ENCODE peak calls at places on chromosomes 16 and 17, in ten cellular contexts. M, W, F, Z, O, X, Q, I, C and P are unnamed samples.

GRCh38 chr16:19691161-19691850 is 26.7 kb downstream of the KNOP1 start:
- DNase-seq in M (no peak), W (no peak), F (no peak), Z (no peak), O (no peak), X (no peak), Q (peak), I (no peak), C (no peak), P (no peak)

GRCh38 chr17:49390548-49391324 is 23.9 kb downstream of the PHB1 start:
- DNase-seq in M (no peak), W (no peak), F (peak), Z (no peak), O (no peak), X (no peak), Q (peak), I (no peak), C (peak), P (peak)

GRCh38 chr16:30131869-30132475 is 9.0 kb upstream of the MAPK3 start:
- DNase-seq in M (no peak), W (no peak), F (no peak), Z (no peak), O (no peak), X (peak), Q (no peak), I (no peak), C (no peak), P (no peak)

GRCh38 chr17:34511265-34511664 is 68.1 kb upstream of the TMEM132E start:
- DNase-seq in M (no peak), W (no peak), F (no peak), Z (no peak), O (no peak), X (no peak), Q (no peak), I (no peak), C (no peak), P (no peak)

GRCh38 chr17:48439072-48439471 is 9.1 kb upstream of the SKAP1 start:
- DNase-seq in M (no peak), W (no peak), F (no peak), Z (no peak), O (no peak), X (no peak), Q (no peak), I (no peak), C (no peak), P (no peak)

GRCh38 chr16:790086-790485 is 1.7 kb downstream of the CHTF18 start:
- DNase-seq in M (no peak), W (no peak), F (no peak), Z (no peak), O (no peak), X (no peak), Q (no peak), I (no peak), C (no peak), P (no peak)

GRCh38 chr17:44708401-44709263 is at the start of gene DBF4B:
- DNase-seq in M (peak), W (peak), F (peak), Z (peak), O (peak), X (peak), Q (peak), I (peak), C (peak), P (peak)

GRCh38 chr17:57293077-57293476 is 36.8 kb downstream of the MSI2 start:
- DNase-seq in M (no peak), W (peak), F (no peak), Z (peak), O (peak), X (no peak), Q (peak), I (no peak), C (no peak), P (no peak)

GRCh38 chr17:3963214-3964201 is 729 bp downstream of the ATP2A3 start:
- DNase-seq in M (peak), W (no peak), F (peak), Z (no peak), O (no peak), X (no peak), Q (no peak), I (peak), C (no peak), P (peak)

GRCh38 chr16:86882586-86883280 is 304.4 kb downstream of the FOXL1 start:
- DNase-seq in M (no peak), W (peak), F (no peak), Z (no peak), O (peak), X (no peak), Q (peak), I (no peak), C (peak), P (no peak)

GRCh38 chr16:31135535-31136286 is at the start of gene PRSS8:
- DNase-seq in M (no peak), W (peak), F (peak), Z (peak), O (peak), X (no peak), Q (no peak), I (peak), C (no peak), P (peak)

GRCh38 chr16:87375426-87376135 is 8.0 kb downstream of the FBXO31 start:
- DNase-seq in M (no peak), W (peak), F (no peak), Z (no peak), O (peak), X (no peak), Q (peak), I (no peak), C (peak), P (no peak)

GRCh38 chr17:55577011-55577586 is 65.8 kb upstream of the SMIM36 start:
- DNase-seq in M (peak), W (no peak), F (peak), Z (no peak), O (no peak), X (no peak), Q (peak), I (no peak), C (peak), P (peak)

GRCh38 chr17:79473111-79473835 is 137.6 kb downstream of the RBFOX3 start:
- DNase-seq in M (no peak), W (no peak), F (no peak), Z (peak), O (no peak), X (no peak), Q (no peak), I (no peak), C (no peak), P (peak)

GRCh38 chr17:62666061-62666800 is 38.8 kb downstream of the MRC2 start:
- DNase-seq in M (no peak), W (no peak), F (no peak), Z (no peak), O (no peak), X (no peak), Q (no peak), I (peak), C (no peak), P (no peak)

GRCh38 chr17:6666077-6666521 is 14.5 kb downstream of the C17orf100 start:
- DNase-seq in M (no peak), W (peak), F (peak), Z (peak), O (peak), X (peak), Q (peak), I (peak), C (peak), P (peak)

GRCh38 chr16:59973966-59974365 is 1239.8 kb upstream of the GOT2 start:
- DNase-seq in M (no peak), W (peak), F (no peak), Z (no peak), O (peak), X (no peak), Q (peak), I (no peak), C (no peak), P (no peak)

GRCh38 chr17:35214192-35214591 is 20.0 kb upstream of the SLC35G3 start:
- DNase-seq in M (peak), W (no peak), F (no peak), Z (no peak), O (no peak), X (no peak), Q (no peak), I (no peak), C (no peak), P (peak)

GRCh38 chr17:16916557-16916920 is 55.4 kb downstream of the TNFRSF13B start:
- DNase-seq in M (no peak), W (no peak), F (no peak), Z (no peak), O (no peak), X (no peak), Q (no peak), I (no peak), C (no peak), P (no peak)

GRCh38 chr17:54948380-54948779 is 20.1 kb downstream of the COX11 start:
- DNase-seq in M (no peak), W (peak), F (no peak), Z (no peak), O (peak), X (no peak), Q (peak), I (no peak), C (peak), P (peak)

GRCh38 chr16:69833791-69834282 is 71.7 kb downstream of the WWP2 start:
- DNase-seq in M (no peak), W (no peak), F (peak), Z (peak), O (no peak), X (no peak), Q (no peak), I (no peak), C (no peak), P (peak)

GRCh38 chr16:27293343-27293742 is 20.4 kb upstream of the IL4R start:
- DNase-seq in M (no peak), W (no peak), F (no peak), Z (no peak), O (no peak), X (no peak), Q (no peak), I (no peak), C (no peak), P (no peak)

GRCh38 chr17:56047321-56047720 is 106.0 kb upstream of the ANKFN1 start:
- DNase-seq in M (no peak), W (no peak), F (no peak), Z (no peak), O (no peak), X (no peak), Q (no peak), I (no peak), C (no peak), P (no peak)

GRCh38 chr16:52825882-52826281 is 226.8 kb downstream of the CHD9NB start:
- DNase-seq in M (no peak), W (peak), F (no peak), Z (no peak), O (no peak), X (no peak), Q (no peak), I (no peak), C (no peak), P (no peak)

GRCh38 chr16:85315871-85316270 is 203.6 kb upstream of the CIBAR2 start:
- DNase-seq in M (no peak), W (no peak), F (no peak), Z (no peak), O (no peak), X (no peak), Q (no peak), I (no peak), C (no peak), P (no peak)

GRCh38 chr17:44049294-44050080 is 17.0 kb downstream of the LSM12 start:
- DNase-seq in M (no peak), W (no peak), F (no peak), Z (no peak), O (no peak), X (no peak), Q (no peak), I (no peak), C (no peak), P (no peak)

GRCh38 chr17:69213059-69213813 is 15.4 kb downstream of the ABCA10 start:
- DNase-seq in M (no peak), W (peak), F (no peak), Z (no peak), O (no peak), X (no peak), Q (peak), I (peak), C (peak), P (no peak)

GRCh38 chr17:81291662-81292061 is 3.4 kb downstream of the SLC38A10 start:
- DNase-seq in M (peak), W (peak), F (peak), Z (peak), O (peak), X (peak), Q (peak), I (peak), C (peak), P (peak)

GRCh38 chr17:66466933-66467367 is 164.5 kb downstream of the PRKCA start:
- DNase-seq in M (no peak), W (peak), F (peak), Z (peak), O (peak), X (no peak), Q (peak), I (peak), C (peak), P (no peak)

GRCh38 chr17:42422412-42422957 is 571 bp downstream of the CAVIN1 start:
- DNase-seq in M (no peak), W (peak), F (no peak), Z (peak), O (no peak), X (no peak), Q (no peak), I (peak), C (peak), P (peak)

GRCh38 chr16:20074089-20074956 is 633 bp upstream of the GPR139 start:
- DNase-seq in M (no peak), W (no peak), F (no peak), Z (no peak), O (no peak), X (no peak), Q (no peak), I (peak), C (no peak), P (no peak)